ENCODE peak calls at places on chromosome 14, in seven cellular contexts. One of them, this sample, is unnamed.

GRCh38 chr14:100303179-100303578 is 3.1 kb downstream of the SLC25A29 start:
- DNase-seq in HFFc6: no peak
- DNase-seq in AG04450: no peak
- DNase-seq in CD8-positive, alpha-beta T cell: peak; percentile 14
- DNase-seq in AG09309: no peak
- DNase-seq in HCT116: no peak
- DNase-seq in upper lobe of right lung: no peak
- DNase-seq in this sample: no peak

GRCh38 chr14:63308723-63309317 is 9.9 kb downstream of the GPHB5 start:
- DNase-seq in HFFc6: no peak
- DNase-seq in AG04450: no peak
- DNase-seq in CD8-positive, alpha-beta T cell: peak; percentile 8
- DNase-seq in AG09309: no peak
- DNase-seq in HCT116: peak; percentile 40
- DNase-seq in upper lobe of right lung: no peak
- DNase-seq in this sample: no peak

GRCh38 chr14:100281286-100282082 is 24.8 kb downstream of the SLC25A29 start:
- DNase-seq in HFFc6: no peak
- DNase-seq in AG04450: no peak
- DNase-seq in CD8-positive, alpha-beta T cell: no peak
- DNase-seq in AG09309: no peak
- DNase-seq in HCT116: no peak
- DNase-seq in upper lobe of right lung: peak; percentile 73
- DNase-seq in this sample: no peak

GRCh38 chr14:93035585-93035916 is 80.2 kb downstream of the ITPK1 start:
- DNase-seq in HFFc6: no peak
- DNase-seq in AG04450: no peak
- DNase-seq in CD8-positive, alpha-beta T cell: no peak
- DNase-seq in AG09309: no peak
- DNase-seq in HCT116: no peak
- DNase-seq in upper lobe of right lung: no peak
- DNase-seq in this sample: no peak

GRCh38 chr14:32561520-32561919 is 232.4 kb downstream of the AKAP6 start:
- DNase-seq in HFFc6: peak; percentile 94
- DNase-seq in AG04450: no peak
- DNase-seq in CD8-positive, alpha-beta T cell: no peak
- DNase-seq in AG09309: peak; percentile 48
- DNase-seq in HCT116: no peak
- DNase-seq in upper lobe of right lung: no peak
- DNase-seq in this sample: peak; percentile 75

GRCh38 chr14:45287609-45288008 is 34.6 kb upstream of the MIS18BP1 start:
- DNase-seq in HFFc6: no peak
- DNase-seq in AG04450: no peak
- DNase-seq in CD8-positive, alpha-beta T cell: no peak
- DNase-seq in AG09309: no peak
- DNase-seq in HCT116: no peak
- DNase-seq in upper lobe of right lung: no peak
- DNase-seq in this sample: no peak

GRCh38 chr14:75295061-75295461 is 16.4 kb downstream of the FOS start:
- DNase-seq in HFFc6: peak; percentile 74
- DNase-seq in AG04450: no peak
- DNase-seq in CD8-positive, alpha-beta T cell: no peak
- DNase-seq in AG09309: no peak
- DNase-seq in HCT116: no peak
- DNase-seq in upper lobe of right lung: peak; percentile 88
- DNase-seq in this sample: no peak

GRCh38 chr14:68084256-68084655 is 264.7 kb downstream of the RAD51B start:
- DNase-seq in HFFc6: peak; percentile 15
- DNase-seq in AG04450: no peak
- DNase-seq in CD8-positive, alpha-beta T cell: no peak
- DNase-seq in AG09309: no peak
- DNase-seq in HCT116: no peak
- DNase-seq in upper lobe of right lung: no peak
- DNase-seq in this sample: no peak

GRCh38 chr14:98408713-98409112 is 863.3 kb downstream of the BCL11B start:
- DNase-seq in HFFc6: no peak
- DNase-seq in AG04450: no peak
- DNase-seq in CD8-positive, alpha-beta T cell: no peak
- DNase-seq in AG09309: no peak
- DNase-seq in HCT116: no peak
- DNase-seq in upper lobe of right lung: no peak
- DNase-seq in this sample: no peak

DNA sequence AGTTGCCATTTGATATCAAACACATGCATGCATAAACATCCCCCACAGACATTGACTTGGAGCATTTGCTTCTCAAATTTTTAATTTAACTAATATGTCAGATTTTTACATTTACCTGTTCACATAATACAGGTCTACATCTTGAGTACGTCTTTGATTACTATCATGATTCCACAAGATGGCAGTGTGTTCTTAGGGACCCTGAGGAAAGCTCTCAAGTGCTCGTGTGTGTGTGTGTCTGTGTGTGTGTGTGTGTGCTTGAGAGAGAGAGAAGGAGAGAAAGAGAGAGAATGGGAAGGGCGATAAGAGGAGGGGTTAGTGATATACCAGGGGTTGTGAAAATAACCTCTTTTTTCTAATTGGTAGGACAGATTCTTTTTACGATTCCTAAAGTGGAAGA is 167.1 kb upstream of the OR4E1 start:
- DNase-seq in HFFc6: no peak
- DNase-seq in AG04450: no peak
- DNase-seq in CD8-positive, alpha-beta T cell: no peak
- DNase-seq in AG09309: no peak
- DNase-seq in HCT116: peak; percentile 24
- DNase-seq in upper lobe of right lung: no peak
- DNase-seq in this sample: no peak
- TF ChIP-seq CTCF in HFFc6: no peak
- TF ChIP-seq CTCF in AG04450: no peak
- TF ChIP-seq CTCF in CD8-positive, alpha-beta T cell: no peak
- TF ChIP-seq CTCF in AG09309: no peak
- TF ChIP-seq CTCF in HCT116: no peak
- TF ChIP-seq CTCF in upper lobe of right lung: no peak
- TF ChIP-seq CTCF in this sample: no peak

DNA sequence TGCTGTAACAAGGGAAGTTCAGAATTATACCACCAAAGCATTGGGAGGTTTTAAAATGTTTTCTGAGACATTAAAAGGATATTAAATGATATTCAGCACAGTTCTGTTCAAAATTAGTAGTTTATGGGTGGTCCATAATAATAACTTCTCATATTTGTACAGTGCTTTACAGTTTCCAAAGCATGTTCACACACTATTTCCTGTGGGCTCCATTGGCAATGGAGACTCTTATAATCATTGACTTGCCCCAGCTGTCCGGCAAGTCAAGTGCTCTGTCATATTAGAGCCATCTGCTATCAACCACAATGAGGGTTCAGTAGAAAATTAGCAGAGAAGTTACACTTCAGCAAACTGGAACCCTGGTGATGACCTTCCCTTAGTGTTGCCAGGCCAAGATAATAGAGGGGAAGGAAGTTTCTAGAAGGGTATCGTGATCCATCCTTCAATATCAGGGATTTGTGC is 526.6 kb upstream of the CCDC196 start:
- DNase-seq in HFFc6: no peak
- DNase-seq in AG04450: no peak
- DNase-seq in CD8-positive, alpha-beta T cell: no peak
- DNase-seq in AG09309: no peak
- DNase-seq in HCT116: no peak
- DNase-seq in upper lobe of right lung: no peak
- DNase-seq in this sample: no peak
- TF ChIP-seq CTCF in HFFc6: peak; percentile 55
- TF ChIP-seq CTCF in AG04450: no peak
- TF ChIP-seq CTCF in CD8-positive, alpha-beta T cell: peak; percentile 38
- TF ChIP-seq CTCF in AG09309: no peak
- TF ChIP-seq CTCF in HCT116: no peak
- TF ChIP-seq CTCF in upper lobe of right lung: no peak
- TF ChIP-seq CTCF in this sample: no peak

GRCh38 chr14:103721334-103722120 is 5.9 kb downstream of the ZFYVE21 start:
- DNase-seq in HFFc6: no peak
- DNase-seq in AG04450: no peak
- DNase-seq in CD8-positive, alpha-beta T cell: no peak
- DNase-seq in AG09309: peak; percentile 7
- DNase-seq in HCT116: peak; percentile 86
- DNase-seq in upper lobe of right lung: no peak
- DNase-seq in this sample: no peak
- TF ChIP-seq CTCF in HFFc6: peak; percentile 31
- TF ChIP-seq CTCF in AG04450: no peak
- TF ChIP-seq CTCF in CD8-positive, alpha-beta T cell: no peak
- TF ChIP-seq CTCF in AG09309: no peak
- TF ChIP-seq CTCF in HCT116: no peak
- TF ChIP-seq CTCF in upper lobe of right lung: no peak
- TF ChIP-seq CTCF in this sample: no peak

GRCh38 chr14:65198346-65198745 is 96.0 kb upstream of the MAX start:
- DNase-seq in HFFc6: no peak
- DNase-seq in AG04450: no peak
- DNase-seq in CD8-positive, alpha-beta T cell: no peak
- DNase-seq in AG09309: no peak
- DNase-seq in HCT116: no peak
- DNase-seq in upper lobe of right lung: no peak
- DNase-seq in this sample: no peak
- TF ChIP-seq CTCF in HFFc6: no peak
- TF ChIP-seq CTCF in AG04450: no peak
- TF ChIP-seq CTCF in CD8-positive, alpha-beta T cell: no peak
- TF ChIP-seq CTCF in AG09309: no peak
- TF ChIP-seq CTCF in HCT116: no peak
- TF ChIP-seq CTCF in upper lobe of right lung: no peak
- TF ChIP-seq CTCF in this sample: no peak

GRCh38 chr14:22845821-22846625 is 9.6 kb downstream of the MMP14 start:
- DNase-seq in HFFc6: no peak
- DNase-seq in AG04450: no peak
- DNase-seq in CD8-positive, alpha-beta T cell: no peak
- DNase-seq in AG09309: no peak
- DNase-seq in HCT116: no peak
- DNase-seq in upper lobe of right lung: peak; percentile 61
- DNase-seq in this sample: no peak

GRCh38 chr14:22846811-22847307 is 10.5 kb downstream of the MMP14 start:
- DNase-seq in HFFc6: no peak
- DNase-seq in AG04450: no peak
- DNase-seq in CD8-positive, alpha-beta T cell: no peak
- DNase-seq in AG09309: no peak
- DNase-seq in HCT116: no peak
- DNase-seq in upper lobe of right lung: peak; percentile 48
- DNase-seq in this sample: no peak

GRCh38 chr14:22849212-22849819 is 12.9 kb downstream of the MMP14 start:
- DNase-seq in HFFc6: no peak
- DNase-seq in AG04450: no peak
- DNase-seq in CD8-positive, alpha-beta T cell: no peak
- DNase-seq in AG09309: no peak
- DNase-seq in HCT116: no peak
- DNase-seq in upper lobe of right lung: peak; percentile 66
- DNase-seq in this sample: no peak

GRCh38 chr14:22848391-22849164 is 12.2 kb downstream of the MMP14 start:
- DNase-seq in HFFc6: peak; percentile 63
- DNase-seq in AG04450: peak; percentile 89
- DNase-seq in CD8-positive, alpha-beta T cell: no peak
- DNase-seq in AG09309: no peak
- DNase-seq in HCT116: no peak
- DNase-seq in upper lobe of right lung: peak; percentile 69
- DNase-seq in this sample: no peak

DNA sequence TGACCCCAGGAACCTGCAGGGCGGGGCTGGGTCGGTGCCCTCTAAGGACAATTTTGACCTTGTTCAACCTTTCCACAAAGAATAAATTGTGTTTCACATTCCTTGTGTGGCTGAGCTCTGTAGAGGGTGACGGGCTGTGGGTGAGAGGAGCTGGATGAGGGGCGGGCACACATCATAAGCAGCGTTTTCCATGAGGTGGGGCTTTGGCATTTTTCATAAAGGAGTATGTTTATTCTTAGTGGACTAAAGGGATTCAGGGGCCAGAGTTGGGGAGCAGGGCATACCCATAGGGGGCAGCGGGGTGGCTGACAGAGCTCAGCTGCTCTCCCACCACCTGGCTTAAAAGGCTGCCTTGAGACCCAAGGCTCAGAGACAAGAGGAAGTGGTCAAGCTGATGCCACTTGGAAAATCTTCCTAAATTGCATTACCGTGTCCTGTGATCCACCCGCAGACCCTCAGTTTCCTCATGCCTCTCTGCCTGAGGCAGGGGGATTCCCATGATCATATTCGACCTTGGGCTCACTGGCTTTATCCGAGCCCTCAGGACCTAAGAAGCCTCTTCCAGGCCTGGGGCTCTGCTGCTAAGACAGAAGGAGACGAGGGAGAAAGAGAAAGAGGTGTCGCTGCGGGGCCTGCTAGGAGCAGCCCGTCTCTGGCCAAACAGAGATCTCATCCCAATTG is 11.4 kb downstream of the MMP14 start:
- DNase-seq in HFFc6: peak; percentile 59
- DNase-seq in AG04450: no peak
- DNase-seq in CD8-positive, alpha-beta T cell: no peak
- DNase-seq in AG09309: no peak
- DNase-seq in HCT116: no peak
- DNase-seq in upper lobe of right lung: peak; percentile 62
- DNase-seq in this sample: no peak
- TF ChIP-seq CTCF in HFFc6: peak; percentile 62
- TF ChIP-seq CTCF in AG04450: peak; percentile 15
- TF ChIP-seq CTCF in CD8-positive, alpha-beta T cell: no peak
- TF ChIP-seq CTCF in AG09309: peak; percentile 3
- TF ChIP-seq CTCF in HCT116: no peak
- TF ChIP-seq CTCF in upper lobe of right lung: no peak
- TF ChIP-seq CTCF in this sample: no peak

GRCh38 chr14:78848234-78848820 is 678.2 kb downstream of the NRXN3 start:
- DNase-seq in HFFc6: peak; percentile 11
- DNase-seq in AG04450: no peak
- DNase-seq in CD8-positive, alpha-beta T cell: peak; percentile 5
- DNase-seq in AG09309: no peak
- DNase-seq in HCT116: peak; percentile 18
- DNase-seq in upper lobe of right lung: no peak
- DNase-seq in this sample: no peak
- TF ChIP-seq CTCF in HFFc6: peak; percentile 89
- TF ChIP-seq CTCF in AG04450: peak; percentile 86
- TF ChIP-seq CTCF in CD8-positive, alpha-beta T cell: peak; percentile 36
- TF ChIP-seq CTCF in AG09309: peak; percentile 81
- TF ChIP-seq CTCF in HCT116: peak; percentile 14
- TF ChIP-seq CTCF in upper lobe of right lung: peak; percentile 82
- TF ChIP-seq CTCF in this sample: peak; percentile 80

DNA sequence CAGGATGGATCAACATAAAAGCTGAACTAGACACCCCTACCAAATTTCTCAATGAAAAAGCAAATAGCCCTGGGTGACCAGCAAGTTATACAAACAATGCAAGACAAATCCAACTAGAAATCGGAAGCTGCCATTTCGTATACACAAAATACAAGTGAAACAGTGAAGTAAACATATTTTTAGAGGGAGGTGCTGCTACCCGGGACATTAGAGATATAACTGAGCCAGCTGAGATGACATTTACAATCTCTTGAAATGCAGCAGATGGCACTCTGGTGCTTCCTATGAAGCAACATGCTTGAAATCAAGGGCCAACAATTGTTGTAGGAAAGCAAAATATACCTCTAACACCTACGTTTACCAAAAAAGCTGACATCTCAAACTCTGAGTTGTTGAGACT is 25.5 kb downstream of the BDKRB1 start:
- DNase-seq in HFFc6: no peak
- DNase-seq in AG04450: no peak
- DNase-seq in CD8-positive, alpha-beta T cell: no peak
- DNase-seq in AG09309: no peak
- DNase-seq in HCT116: no peak
- DNase-seq in upper lobe of right lung: no peak
- DNase-seq in this sample: no peak
- TF ChIP-seq CTCF in HFFc6: no peak
- TF ChIP-seq CTCF in AG04450: no peak
- TF ChIP-seq CTCF in CD8-positive, alpha-beta T cell: no peak
- TF ChIP-seq CTCF in AG09309: no peak
- TF ChIP-seq CTCF in HCT116: no peak
- TF ChIP-seq CTCF in upper lobe of right lung: no peak
- TF ChIP-seq CTCF in this sample: no peak

This sample was measured in AG04449.